ENCODE peak calls at places on chromosome 6, in four cellular contexts. One of them, this sample, is unnamed.

GRCh38 chr6:43086022-43086658 is 10.0 kb downstream of the PTK7 start:
- DNase-seq in endothelial cell of umbilical vein: no peak
- DNase-seq in fibroblast of lung: no peak
- DNase-seq in neural progenitor cell: no peak
- DNase-seq in this sample: no peak

GRCh38 chr6:140915001-140915950 is 1217.4 kb upstream of the GJE1 start:
- DNase-seq in fibroblast of lung: no peak
- DNase-seq in endothelial cell of umbilical vein: no peak
- DNase-seq in neural progenitor cell: no peak
- DNase-seq in this sample: no peak

GRCh38 chr6:19549109-19549508 is 288.1 kb upstream of the ID4 start:
- DNase-seq in fibroblast of lung: no peak
- DNase-seq in neural progenitor cell: no peak
- DNase-seq in endothelial cell of umbilical vein: no peak
- DNase-seq in this sample: no peak

GRCh38 chr6:32370510-32370909 is 1.2 kb downstream of the TSBP1 start:
- DNase-seq in endothelial cell of umbilical vein: peak
- DNase-seq in neural progenitor cell: no peak
- DNase-seq in fibroblast of lung: peak
- DNase-seq in this sample: no peak

GRCh38 chr6:92922216-92922806 is 497.0 kb downstream of the EPHA7 start:
- DNase-seq in endothelial cell of umbilical vein: no peak
- DNase-seq in fibroblast of lung: no peak
- DNase-seq in neural progenitor cell: peak
- DNase-seq in this sample: no peak

GRCh38 chr6:167645383-167645782 is 181.3 kb upstream of the AFDN start:
- DNase-seq in neural progenitor cell: no peak
- DNase-seq in endothelial cell of umbilical vein: no peak
- DNase-seq in fibroblast of lung: no peak
- DNase-seq in this sample: no peak

GRCh38 chr6:49406241-49406970 is 56.6 kb downstream of the MMUT start:
- DNase-seq in neural progenitor cell: peak
- DNase-seq in endothelial cell of umbilical vein: no peak
- DNase-seq in fibroblast of lung: peak
- DNase-seq in this sample: no peak

GRCh38 chr6:53128842-53129241 is 19.8 kb downstream of the GCM1 start:
- DNase-seq in fibroblast of lung: no peak
- DNase-seq in endothelial cell of umbilical vein: no peak
- DNase-seq in neural progenitor cell: no peak
- DNase-seq in this sample: no peak

GRCh38 chr6:169048806-169049205 is 204.8 kb downstream of the THBS2 start:
- DNase-seq in endothelial cell of umbilical vein: no peak
- DNase-seq in neural progenitor cell: no peak
- DNase-seq in fibroblast of lung: no peak
- DNase-seq in this sample: no peak

GRCh38 chr6:39189915-39190544 is 39.2 kb downstream of the KCNK5 start:
- DNase-seq in fibroblast of lung: peak
- DNase-seq in endothelial cell of umbilical vein: no peak
- DNase-seq in neural progenitor cell: peak
- DNase-seq in this sample: peak

GRCh38 chr6:143241110-143241509 is 180.4 kb downstream of the AIG1 start:
- DNase-seq in endothelial cell of umbilical vein: no peak
- DNase-seq in neural progenitor cell: no peak
- DNase-seq in fibroblast of lung: peak
- DNase-seq in this sample: no peak

GRCh38 chr6:151330130-151330715 is 61.1 kb downstream of the ZBTB2 start:
- DNase-seq in neural progenitor cell: no peak
- DNase-seq in endothelial cell of umbilical vein: no peak
- DNase-seq in fibroblast of lung: peak
- DNase-seq in this sample: no peak

GRCh38 chr6:142822882-142823578 is 121.9 kb downstream of the HIVEP2 start:
- DNase-seq in neural progenitor cell: peak
- DNase-seq in fibroblast of lung: no peak
- DNase-seq in endothelial cell of umbilical vein: no peak
- DNase-seq in this sample: peak

GRCh38 chr6:90938116-90938515 is 351.2 kb upstream of the MAP3K7 start:
- DNase-seq in neural progenitor cell: no peak
- DNase-seq in endothelial cell of umbilical vein: no peak
- DNase-seq in fibroblast of lung: peak
- DNase-seq in this sample: no peak

GRCh38 chr6:35136185-35136584 is 5.0 kb downstream of the TCP11 start:
- DNase-seq in neural progenitor cell: no peak
- DNase-seq in fibroblast of lung: no peak
- DNase-seq in endothelial cell of umbilical vein: no peak
- DNase-seq in this sample: no peak

GRCh38 chr6:122692175-122692598 is 82.0 kb downstream of the PKIB start:
- DNase-seq in fibroblast of lung: peak
- DNase-seq in endothelial cell of umbilical vein: no peak
- DNase-seq in neural progenitor cell: no peak
- DNase-seq in this sample: no peak

GRCh38 chr6:158631678-158632537 is 12.6 kb downstream of the DYNLT1 start:
- DNase-seq in fibroblast of lung: peak
- DNase-seq in endothelial cell of umbilical vein: peak
- DNase-seq in neural progenitor cell: no peak
- DNase-seq in this sample: no peak

GRCh38 chr6:33750244-33750991 is 3.7 kb upstream of the IP6K3 start:
- DNase-seq in neural progenitor cell: no peak
- DNase-seq in fibroblast of lung: peak
- DNase-seq in endothelial cell of umbilical vein: no peak
- DNase-seq in this sample: no peak

GRCh38 chr6:70985151-70985550 is 28.3 kb upstream of the B3GAT2 start:
- DNase-seq in neural progenitor cell: no peak
- DNase-seq in fibroblast of lung: no peak
- DNase-seq in endothelial cell of umbilical vein: no peak
- DNase-seq in this sample: no peak

GRCh38 chr6:47661960-47662359 is 36.4 kb upstream of the ADGRF4 start:
- DNase-seq in neural progenitor cell: no peak
- DNase-seq in endothelial cell of umbilical vein: no peak
- DNase-seq in fibroblast of lung: no peak
- DNase-seq in this sample: no peak

GRCh38 chr6:10529231-10529801 is 8.2 kb downstream of the GCNT2 start:
- DNase-seq in neural progenitor cell: no peak
- DNase-seq in fibroblast of lung: no peak
- DNase-seq in endothelial cell of umbilical vein: no peak
- DNase-seq in this sample: no peak

GRCh38 chr6:27321901-27322300 is 9.8 kb upstream of the POM121L2 start:
- DNase-seq in fibroblast of lung: peak
- DNase-seq in endothelial cell of umbilical vein: no peak
- DNase-seq in neural progenitor cell: no peak
- DNase-seq in this sample: no peak

GRCh38 chr6:27318973-27319372 is 6.9 kb upstream of the POM121L2 start:
- DNase-seq in endothelial cell of umbilical vein: no peak
- DNase-seq in fibroblast of lung: no peak
- DNase-seq in neural progenitor cell: no peak
- DNase-seq in this sample: no peak

GRCh38 chr6:27327023-27327742 is 15.1 kb upstream of the POM121L2 start:
- DNase-seq in endothelial cell of umbilical vein: no peak
- DNase-seq in neural progenitor cell: no peak
- DNase-seq in fibroblast of lung: no peak
- DNase-seq in this sample: no peak

GRCh38 chr6:27321370-27321769 is 9.3 kb upstream of the POM121L2 start:
- DNase-seq in endothelial cell of umbilical vein: no peak
- DNase-seq in neural progenitor cell: no peak
- DNase-seq in fibroblast of lung: no peak
- DNase-seq in this sample: no peak
- TF ChIP-seq EZH2 in endothelial cell of umbilical vein: no peak
- TF ChIP-seq EZH2 in neural progenitor cell: no peak
- TF ChIP-seq EZH2 in fibroblast of lung: no peak
- TF ChIP-seq EZH2 in this sample: no peak

GRCh38 chr6:106540432-106540831 is 88.9 kb downstream of the RTN4IP1 start:
- DNase-seq in fibroblast of lung: no peak
- DNase-seq in endothelial cell of umbilical vein: no peak
- DNase-seq in neural progenitor cell: no peak
- DNase-seq in this sample: no peak
- H2AFZ ChIP-seq in fibroblast of lung: no peak
- H2AFZ ChIP-seq in endothelial cell of umbilical vein: no peak
- H2AFZ ChIP-seq in neural progenitor cell: peak
- H2AFZ ChIP-seq in this sample: no peak

DNA sequence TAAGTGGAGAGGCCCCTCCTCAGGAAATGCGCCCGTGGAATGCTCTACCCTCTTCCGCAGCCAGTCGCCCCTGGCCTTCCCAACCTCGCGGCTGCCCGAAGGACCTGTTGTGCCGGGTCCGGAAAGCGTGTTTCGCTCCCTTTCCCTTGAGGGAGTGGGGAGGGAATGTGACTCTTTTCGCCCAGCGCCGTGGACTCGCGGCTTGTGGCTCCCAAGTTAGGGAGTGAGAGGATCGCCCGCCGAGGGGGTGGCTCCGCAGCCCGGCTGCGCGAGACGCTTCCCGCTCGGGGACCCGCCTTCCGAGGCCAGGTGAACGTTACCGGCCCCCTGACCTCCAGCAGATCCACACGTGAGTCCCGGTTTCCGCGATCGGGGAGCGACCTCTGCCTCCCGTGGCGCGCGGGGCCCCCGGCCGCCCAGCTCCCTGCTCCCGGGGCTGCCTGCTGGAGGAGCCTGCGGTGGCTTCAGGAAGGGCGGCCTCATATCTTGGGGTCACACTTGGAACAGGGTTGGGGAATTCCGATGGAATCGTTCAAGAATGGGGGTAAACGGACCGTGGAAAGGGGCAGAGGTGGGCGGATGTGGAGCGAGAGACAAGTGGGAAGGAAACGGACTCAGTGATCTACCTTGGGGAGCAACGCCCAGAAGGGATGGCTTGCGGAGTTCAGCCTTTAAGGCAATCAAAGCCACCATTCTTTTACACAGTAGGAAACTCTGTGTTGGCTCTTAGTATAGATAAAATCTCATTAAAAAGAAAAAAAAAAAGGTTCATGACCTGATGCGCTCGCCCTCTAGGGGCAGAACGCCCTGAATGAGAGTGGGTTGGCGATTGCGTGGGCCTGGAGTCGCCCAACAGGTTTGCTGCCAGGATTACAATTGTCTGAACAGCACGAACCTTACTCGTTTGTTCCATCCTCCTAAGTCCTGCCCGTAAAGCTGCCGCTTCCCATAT is 887 bp downstream of the TPD52L1 start:
- DNase-seq in endothelial cell of umbilical vein: no peak
- DNase-seq in fibroblast of lung: no peak
- DNase-seq in neural progenitor cell: peak
- DNase-seq in this sample: no peak
- TF ChIP-seq EZH2 in endothelial cell of umbilical vein: no peak
- TF ChIP-seq EZH2 in fibroblast of lung: no peak
- TF ChIP-seq EZH2 in neural progenitor cell: no peak
- TF ChIP-seq EZH2 in this sample: no peak

DNA sequence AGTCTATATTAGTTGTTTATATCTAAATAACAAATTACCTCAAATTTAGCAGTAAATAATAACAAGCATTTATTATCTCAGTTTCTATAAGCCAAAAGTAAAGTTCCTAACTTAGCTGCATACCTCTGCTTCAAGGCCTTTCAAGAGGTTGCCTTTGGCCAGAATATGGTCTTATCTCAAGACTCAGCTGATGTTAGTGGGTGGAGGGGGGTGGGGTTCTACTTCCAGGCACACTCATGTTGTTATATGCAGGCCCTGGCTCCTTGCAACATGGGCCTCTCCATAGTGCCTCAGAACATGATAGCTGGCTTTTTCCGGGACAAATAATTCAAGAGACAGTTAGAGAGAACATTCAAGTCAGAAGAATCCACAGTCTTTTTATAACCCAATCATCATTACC is 266.0 kb downstream of the ADGRB3 start:
- DNase-seq in fibroblast of lung: no peak
- DNase-seq in neural progenitor cell: no peak
- DNase-seq in endothelial cell of umbilical vein: no peak
- DNase-seq in this sample: no peak
- H2AFZ ChIP-seq in fibroblast of lung: no peak
- H2AFZ ChIP-seq in neural progenitor cell: no peak
- H2AFZ ChIP-seq in endothelial cell of umbilical vein: no peak
- H2AFZ ChIP-seq in this sample: no peak

GRCh38 chr6:164195605-164196004 is 781.1 kb downstream of the QKI start:
- DNase-seq in neural progenitor cell: no peak
- DNase-seq in endothelial cell of umbilical vein: no peak
- DNase-seq in fibroblast of lung: no peak
- DNase-seq in this sample: no peak
- TF ChIP-seq EZH2 in neural progenitor cell: no peak
- TF ChIP-seq EZH2 in endothelial cell of umbilical vein: no peak
- TF ChIP-seq EZH2 in fibroblast of lung: no peak
- TF ChIP-seq EZH2 in this sample: no peak

GRCh38 chr6:81819767-81820166 is 67.3 kb upstream of the TENT5A start:
- DNase-seq in endothelial cell of umbilical vein: no peak
- DNase-seq in neural progenitor cell: no peak
- DNase-seq in fibroblast of lung: no peak
- DNase-seq in this sample: no peak

GRCh38 chr6:81820979-81821378 is 68.5 kb upstream of the TENT5A start:
- DNase-seq in endothelial cell of umbilical vein: no peak
- DNase-seq in neural progenitor cell: no peak
- DNase-seq in fibroblast of lung: no peak
- DNase-seq in this sample: no peak

GRCh38 chr6:81820422-81820821 is 67.9 kb upstream of the TENT5A start:
- DNase-seq in endothelial cell of umbilical vein: no peak
- DNase-seq in neural progenitor cell: no peak
- DNase-seq in fibroblast of lung: no peak
- DNase-seq in this sample: no peak

GRCh38 chr6:81822584-81822983 is 70.1 kb upstream of the TENT5A start:
- DNase-seq in fibroblast of lung: no peak
- DNase-seq in neural progenitor cell: no peak
- DNase-seq in endothelial cell of umbilical vein: no peak
- DNase-seq in this sample: no peak

GRCh38 chr6:81821449-81821848 is 69.0 kb upstream of the TENT5A start:
- DNase-seq in neural progenitor cell: no peak
- DNase-seq in endothelial cell of umbilical vein: no peak
- DNase-seq in fibroblast of lung: no peak
- DNase-seq in this sample: no peak
- H2AFZ ChIP-seq in neural progenitor cell: no peak
- H2AFZ ChIP-seq in endothelial cell of umbilical vein: no peak
- H2AFZ ChIP-seq in fibroblast of lung: no peak
- H2AFZ ChIP-seq in this sample: no peak

GRCh38 chr6:45422541-45423110 is 44.9 kb upstream of the SUPT3H start:
- DNase-seq in fibroblast of lung: peak
- DNase-seq in neural progenitor cell: peak
- DNase-seq in endothelial cell of umbilical vein: peak
- DNase-seq in this sample: peak
- TF ChIP-seq EZH2 in fibroblast of lung: no peak
- TF ChIP-seq EZH2 in neural progenitor cell: peak
- TF ChIP-seq EZH2 in endothelial cell of umbilical vein: peak
- TF ChIP-seq EZH2 in this sample: no peak

This sample was measured in DND-41.